ENCODE peak calls at places on chromosomes 13 and 19, in nine cellular contexts. I, S, X, Q, G, R, D, P and B are unnamed samples.

GRCh38 chr13:110624766-110625756 is 9.7 kb downstream of the NAXD start:
- DNase-seq in I (no peak), S (no peak), X (no peak), Q (no peak), G (no peak), R (no peak), D (no peak), P (no peak), B (no peak)

GRCh38 chr19:7395793-7396192 is 47.1 kb downstream of the ARHGEF18 start:
- DNase-seq in I (peak; percentile 8), S (no peak), X (no peak), Q (no peak), G (no peak), R (no peak), D (no peak), P (no peak), B (peak; percentile 42)

GRCh38 chr19:55197531-55197930 is 11.8 kb downstream of the PTPRH start:
- DNase-seq in I (no peak), S (no peak), X (no peak), Q (no peak), G (no peak), R (no peak), D (no peak), P (no peak), B (no peak)

GRCh38 chr13:41995946-41996345 is 35.0 kb upstream of the VWA8 start:
- DNase-seq in I (peak; percentile 78), S (no peak), X (no peak), Q (no peak), G (no peak), R (no peak), D (no peak), P (peak; percentile 74), B (no peak)

GRCh38 chr13:112366907-112367646 is 9.1 kb upstream of the SPACA7 start:
- DNase-seq in I (no peak), S (no peak), X (no peak), Q (no peak), G (no peak), R (no peak), D (no peak), P (no peak), B (no peak)

GRCh38 chr13:42114912-42115311 is 66.5 kb downstream of the DGKH start:
- DNase-seq in I (no peak), S (no peak), X (no peak), Q (no peak), G (no peak), R (no peak), D (no peak), P (no peak), B (no peak)

GRCh38 chr13:51742611-51743010 is 61.4 kb downstream of the DHRS12 start:
- DNase-seq in I (no peak), S (no peak), X (no peak), Q (no peak), G (no peak), R (no peak), D (no peak), P (no peak), B (no peak)

GRCh38 chr19:15666883-15667282 is 6.0 kb upstream of the CYP4F12 start:
- DNase-seq in I (no peak), S (no peak), X (no peak), Q (no peak), G (no peak), R (no peak), D (no peak), P (no peak), B (no peak)

GRCh38 chr13:21074601-21075302 is 13.4 kb upstream of the LATS2 start:
- DNase-seq in I (peak; percentile 46), S (no peak), X (no peak), Q (peak; percentile 35), G (no peak), R (no peak), D (peak; percentile 42), P (no peak), B (no peak)

GRCh38 chr19:33904681-33905080 is 108.0 kb downstream of the KCTD15 start:
- DNase-seq in I (peak; percentile 52), S (no peak), X (no peak), Q (no peak), G (no peak), R (no peak), D (peak; percentile 60), P (peak; percentile 71), B (peak; percentile 32)

GRCh38 chr19:51020988-51021651 is 1.6 kb upstream of the KLK10 start:
- DNase-seq in I (peak; percentile 74), S (no peak), X (no peak), Q (no peak), G (no peak), R (peak; percentile 22), D (peak; percentile 33), P (peak; percentile 63), B (peak; percentile 97)

GRCh38 chr19:7832009-7832408 is 2.0 kb downstream of the EVI5L start:
- DNase-seq in I (no peak), S (no peak), X (no peak), Q (no peak), G (no peak), R (no peak), D (no peak), P (no peak), B (no peak)

GRCh38 chr13:31208554-31209122 is 8.9 kb downstream of the B3GLCT start:
- DNase-seq in I (no peak), S (no peak), X (no peak), Q (no peak), G (no peak), R (no peak), D (no peak), P (no peak), B (no peak)

GRCh38 chr19:33302974-33303790 is 848 bp upstream of the CEBPA start:
- DNase-seq in I (peak; percentile 70), S (no peak), X (peak; percentile 66), Q (no peak), G (peak; percentile 31), R (no peak), D (peak; percentile 71), P (peak; percentile 59), B (peak; percentile 74)

GRCh38 chr19:47598407-47599349 is 10.3 kb upstream of the BICRA start:
- DNase-seq in I (peak; percentile 97), S (no peak), X (no peak), Q (no peak), G (no peak), R (no peak), D (no peak), P (peak; percentile 98), B (peak; percentile 79)

GRCh38 chr13:33092422-33092987 is 76.3 kb downstream of the KL start:
- DNase-seq in I (no peak), S (no peak), X (no peak), Q (no peak), G (no peak), R (no peak), D (no peak), P (no peak), B (no peak)

GRCh38 chr19:6528544-6529121 is 2.2 kb upstream of the TNFSF9 start:
- DNase-seq in I (peak; percentile 59), S (no peak), X (no peak), Q (no peak), G (no peak), R (no peak), D (no peak), P (no peak), B (no peak)

GRCh38 chr19:16584825-16585801 is 12.9 kb upstream of the SLC35E1 start:
- DNase-seq in I (no peak), S (no peak), X (no peak), Q (no peak), G (no peak), R (no peak), D (no peak), P (no peak), B (no peak)

GRCh38 chr19:47377208-47377701 is 28.1 kb downstream of the DHX34 start:
- DNase-seq in I (no peak), S (no peak), X (peak; percentile 93), Q (no peak), G (no peak), R (no peak), D (no peak), P (no peak), B (peak; percentile 36)

GRCh38 chr13:73417012-73417615 is 358.3 kb downstream of the KLF5 start:
- DNase-seq in I (peak; percentile 19), S (no peak), X (no peak), Q (no peak), G (peak; percentile 53), R (no peak), D (no peak), P (peak; percentile 19), B (peak; percentile 51)

GRCh38 chr13:99352351-99353271 is 45.4 kb upstream of the GPR183 start:
- DNase-seq in I (no peak), S (no peak), X (no peak), Q (no peak), G (no peak), R (no peak), D (no peak), P (no peak), B (no peak)

GRCh38 chr19:6057651-6058365 is 52.5 kb downstream of the RFX2 start:
- DNase-seq in I (no peak), S (no peak), X (peak; percentile 42), Q (no peak), G (no peak), R (no peak), D (no peak), P (no peak), B (no peak)

GRCh38 chr13:31987535-31988170 is 43.9 kb upstream of the FRY start:
- DNase-seq in I (no peak), S (no peak), X (no peak), Q (no peak), G (no peak), R (no peak), D (no peak), P (no peak), B (no peak)

GRCh38 chr19:35075202-35076025 is 33.9 kb downstream of the HPN start:
- DNase-seq in I (no peak), S (no peak), X (no peak), Q (no peak), G (no peak), R (no peak), D (no peak), P (no peak), B (no peak)

GRCh38 chr13:81874253-81874652 is 1533.3 kb upstream of the SPRY2 start:
- DNase-seq in I (no peak), S (no peak), X (no peak), Q (no peak), G (no peak), R (no peak), D (no peak), P (no peak), B (no peak)

GRCh38 chr19:53161123-53161522 is 2.3 kb upstream of the ZNF347 start:
- DNase-seq in I (no peak), S (no peak), X (no peak), Q (no peak), G (no peak), R (no peak), D (no peak), P (no peak), B (no peak)

GRCh38 chr13:39616087-39616694 is 13.2 kb upstream of the LHFPL6 start:
- DNase-seq in I (peak; percentile 85), S (peak; percentile 13), X (no peak), Q (no peak), G (no peak), R (peak; percentile 8), D (peak; percentile 64), P (peak; percentile 59), B (peak; percentile 79)

GRCh38 chr13:48235100-48235813 is 2.3 kb downstream of the ITM2B start:
- DNase-seq in I (peak; percentile 44), S (no peak), X (peak; percentile 55), Q (no peak), G (peak; percentile 5), R (no peak), D (peak; percentile 17), P (peak; percentile 57), B (peak; percentile 58)

GRCh38 chr19:2274937-2275535 is 6.9 kb downstream of the PEAK3 start:
- DNase-seq in I (peak; percentile 77), S (no peak), X (no peak), Q (no peak), G (no peak), R (peak; percentile 13), D (peak; percentile 77), P (peak; percentile 59), B (peak; percentile 78)